ENCODE peak calls at places on chromosomes 7 and 10, in four cellular contexts. One of them, this sample, is unnamed.

GRCh38 chr10:93462881-93463280 is 19.3 kb downstream of the MYOF start:
- DNase-seq in foreskin fibroblast: peak; percentile 79
- DNase-seq in IMR-90: peak; percentile 54
- DNase-seq in OCI-LY7: peak; percentile 21
- DNase-seq in this sample: no peak

GRCh38 chr10:113616244-113617074 is 47.4 kb downstream of the NRAP start:
- DNase-seq in foreskin fibroblast: no peak
- DNase-seq in IMR-90: no peak
- DNase-seq in OCI-LY7: peak; percentile 1
- DNase-seq in this sample: no peak

GRCh38 chr7:92296898-92297435 is 51.2 kb downstream of the ANKIB1 start:
- DNase-seq in foreskin fibroblast: no peak
- DNase-seq in IMR-90: no peak
- DNase-seq in OCI-LY7: no peak
- DNase-seq in this sample: no peak

GRCh38 chr10:124300735-124301134 is 118.0 kb downstream of the OAT start:
- DNase-seq in foreskin fibroblast: no peak
- DNase-seq in IMR-90: no peak
- DNase-seq in OCI-LY7: no peak
- DNase-seq in this sample: no peak

GRCh38 chr7:150405584-150406310 is 26.6 kb downstream of the ZNF775 start:
- DNase-seq in foreskin fibroblast: peak; percentile 63
- DNase-seq in IMR-90: peak; percentile 27
- DNase-seq in OCI-LY7: peak; percentile 64
- DNase-seq in this sample: peak; percentile 16

GRCh38 chr7:121313793-121314676 is 14.8 kb upstream of the WNT16 start:
- DNase-seq in foreskin fibroblast: peak; percentile 62
- DNase-seq in IMR-90: no peak
- DNase-seq in OCI-LY7: peak; percentile 30
- DNase-seq in this sample: no peak

GRCh38 chr7:25359471-25360059 is 131.3 kb upstream of the NPVF start:
- DNase-seq in foreskin fibroblast: no peak
- DNase-seq in IMR-90: no peak
- DNase-seq in OCI-LY7: no peak
- DNase-seq in this sample: no peak

GRCh38 chr7:95434501-95435421 is at the start of gene PON2:
- DNase-seq in foreskin fibroblast: peak; percentile 94
- DNase-seq in IMR-90: peak; percentile 72
- DNase-seq in OCI-LY7: no peak
- DNase-seq in this sample: peak; percentile 15

GRCh38 chr7:135672560-135673359 is 10.4 kb downstream of the STMP1 start:
- DNase-seq in foreskin fibroblast: peak; percentile 89
- DNase-seq in IMR-90: peak; percentile 84
- DNase-seq in OCI-LY7: peak; percentile 50
- DNase-seq in this sample: peak; percentile 11

GRCh38 chr7:9307131-9307530 is 873.7 kb downstream of the NXPH1 start:
- DNase-seq in foreskin fibroblast: no peak
- DNase-seq in IMR-90: no peak
- DNase-seq in OCI-LY7: no peak
- DNase-seq in this sample: no peak

GRCh38 chr7:30136743-30137485 is 2.1 kb downstream of the MTURN start:
- DNase-seq in foreskin fibroblast: no peak
- DNase-seq in IMR-90: no peak
- DNase-seq in OCI-LY7: no peak
- DNase-seq in this sample: no peak

GRCh38 chr7:120998996-120999565 is 10.6 kb downstream of the CPED1 start:
- DNase-seq in foreskin fibroblast: no peak
- DNase-seq in IMR-90: no peak
- DNase-seq in OCI-LY7: no peak
- DNase-seq in this sample: no peak

GRCh38 chr7:18614841-18615240 is 119.3 kb downstream of the HDAC9 start:
- DNase-seq in foreskin fibroblast: no peak
- DNase-seq in IMR-90: no peak
- DNase-seq in OCI-LY7: no peak
- DNase-seq in this sample: no peak

GRCh38 chr7:112414855-112415490 is 35.3 kb upstream of the IFRD1 start:
- DNase-seq in foreskin fibroblast: peak; percentile 63
- DNase-seq in IMR-90: peak; percentile 38
- DNase-seq in OCI-LY7: peak; percentile 51
- DNase-seq in this sample: no peak

GRCh38 chr7:16062269-16062668 is 359.1 kb downstream of the CRPPA start:
- DNase-seq in foreskin fibroblast: peak; percentile 81
- DNase-seq in IMR-90: peak; percentile 75
- DNase-seq in OCI-LY7: no peak
- DNase-seq in this sample: peak; percentile 5

GRCh38 chr10:10852464-10852863 is 165.2 kb upstream of the CELF2 start:
- DNase-seq in foreskin fibroblast: peak; percentile 44
- DNase-seq in IMR-90: no peak
- DNase-seq in OCI-LY7: no peak
- DNase-seq in this sample: no peak

GRCh38 chr7:28701731-28702130 is 256.4 kb downstream of the TRIL start:
- DNase-seq in foreskin fibroblast: peak; percentile 50
- DNase-seq in IMR-90: no peak
- DNase-seq in OCI-LY7: no peak
- DNase-seq in this sample: no peak
- H3K4me3 ChIP-seq in foreskin fibroblast: no peak overlapping the region
- H3K4me3 ChIP-seq in IMR-90: no peak overlapping the region
- H3K4me3 ChIP-seq in OCI-LY7: no peak overlapping the region
- H3K4me3 ChIP-seq in this sample: no peak overlapping the region

DNA sequence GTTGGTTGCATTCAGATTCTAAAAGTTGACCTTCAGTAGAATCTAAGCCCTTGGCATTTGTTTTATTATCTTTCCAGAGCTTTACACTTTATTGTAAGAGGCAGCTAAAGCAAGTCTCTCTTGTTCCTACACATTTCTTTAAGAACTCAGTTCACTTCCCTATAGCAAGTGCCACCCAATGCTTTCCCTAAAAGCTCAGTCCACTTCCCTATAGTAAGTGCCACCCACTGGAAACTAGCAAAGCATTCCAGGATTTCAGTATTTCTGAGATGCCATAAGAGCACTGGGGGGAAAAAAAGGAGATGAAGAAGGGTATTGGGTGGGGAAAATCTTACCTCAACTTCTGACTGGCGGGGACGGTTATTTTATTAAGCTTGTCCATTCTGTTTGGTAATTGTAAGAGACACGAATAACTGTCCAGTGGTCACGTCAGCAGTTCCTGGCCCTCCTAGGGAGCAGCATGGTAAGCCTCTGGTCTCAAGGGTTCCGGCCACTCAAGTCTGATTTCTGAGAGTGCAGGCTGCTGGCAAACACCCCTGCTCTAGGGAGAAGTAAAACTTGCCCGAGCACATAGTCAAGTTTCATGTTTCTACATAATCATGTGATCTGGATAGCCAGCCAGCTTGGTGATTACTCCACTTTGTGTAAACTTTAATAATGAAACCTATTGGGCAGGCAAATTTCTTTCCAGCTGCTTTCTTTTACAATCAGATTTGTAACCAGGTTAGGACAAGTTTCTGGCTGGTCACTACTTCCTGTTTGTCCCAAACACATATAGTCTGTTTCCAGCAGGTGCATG is at the start of gene BLNK:
- DNase-seq in foreskin fibroblast: peak; percentile 12
- DNase-seq in IMR-90: peak; percentile 33
- DNase-seq in OCI-LY7: peak; percentile 89
- DNase-seq in this sample: no peak
- H3K4me3 ChIP-seq in foreskin fibroblast: no peak within 1 kb of the TSS
- H3K4me3 ChIP-seq in IMR-90: no peak within 1 kb of the TSS
- H3K4me3 ChIP-seq in OCI-LY7: peak within 1 kb of the TSS; percentile 90
- H3K4me3 ChIP-seq in this sample: no peak within 1 kb of the TSS

DNA sequence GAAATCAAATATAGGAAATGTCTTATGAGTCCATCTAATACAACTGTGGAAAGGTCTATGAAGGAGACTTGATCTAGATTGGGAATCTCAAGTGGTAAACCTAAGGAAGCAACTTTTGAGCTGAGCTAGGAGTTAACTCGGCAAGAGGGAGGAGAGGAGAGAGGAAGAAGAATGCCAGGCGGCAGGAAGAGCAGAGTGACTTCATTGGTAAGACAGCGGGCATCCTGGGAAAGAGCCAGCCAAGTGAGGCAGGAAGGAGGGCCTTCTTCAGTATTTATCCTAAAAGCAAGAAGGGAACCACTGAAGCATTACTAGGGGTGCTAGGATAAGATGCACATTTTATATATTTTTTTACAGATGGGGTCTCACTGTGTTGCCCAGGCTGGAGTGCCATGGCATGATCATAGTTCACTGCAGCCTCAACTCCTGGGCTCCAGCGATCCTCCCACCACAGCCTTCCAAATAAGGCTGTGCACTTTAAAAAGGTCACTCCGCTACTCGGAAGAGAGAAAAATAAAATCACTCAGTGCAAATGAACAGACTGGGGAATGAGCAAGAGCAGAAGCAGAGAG is 2.0 kb downstream of the BCL7B start:
- DNase-seq in foreskin fibroblast: no peak
- DNase-seq in IMR-90: no peak
- DNase-seq in OCI-LY7: no peak
- DNase-seq in this sample: no peak
- H3K4me3 ChIP-seq in foreskin fibroblast: peak overlapping the region; percentile 66
- H3K4me3 ChIP-seq in IMR-90: no peak overlapping the region
- H3K4me3 ChIP-seq in OCI-LY7: peak overlapping the region; percentile 91
- H3K4me3 ChIP-seq in this sample: no peak overlapping the region

GRCh38 chr10:21528452-21529235 is 3.2 kb upstream of the SKIDA1 start:
- DNase-seq in foreskin fibroblast: no peak
- DNase-seq in IMR-90: no peak
- DNase-seq in OCI-LY7: no peak
- DNase-seq in this sample: no peak
- H3K4me3 ChIP-seq in foreskin fibroblast: peak overlapping the region; percentile 62
- H3K4me3 ChIP-seq in IMR-90: no peak overlapping the region
- H3K4me3 ChIP-seq in OCI-LY7: no peak overlapping the region
- H3K4me3 ChIP-seq in this sample: no peak overlapping the region

GRCh38 chr7:155377837-155378579 is 79.9 kb upstream of the EN2 start:
- DNase-seq in foreskin fibroblast: peak; percentile 40
- DNase-seq in IMR-90: peak; percentile 10
- DNase-seq in OCI-LY7: no peak
- DNase-seq in this sample: no peak

GRCh38 chr7:155380221-155380861 is 77.6 kb upstream of the EN2 start:
- DNase-seq in foreskin fibroblast: peak; percentile 79
- DNase-seq in IMR-90: peak; percentile 54
- DNase-seq in OCI-LY7: peak; percentile 68
- DNase-seq in this sample: peak; percentile 50

GRCh38 chr7:155377071-155377836 is 79.6 kb downstream of the INSIG1 start:
- DNase-seq in foreskin fibroblast: no peak
- DNase-seq in IMR-90: no peak
- DNase-seq in OCI-LY7: no peak
- DNase-seq in this sample: no peak

GRCh38 chr7:155378959-155379871 is 78.7 kb upstream of the EN2 start:
- DNase-seq in foreskin fibroblast: no peak
- DNase-seq in IMR-90: no peak
- DNase-seq in OCI-LY7: no peak
- DNase-seq in this sample: no peak

DNA sequence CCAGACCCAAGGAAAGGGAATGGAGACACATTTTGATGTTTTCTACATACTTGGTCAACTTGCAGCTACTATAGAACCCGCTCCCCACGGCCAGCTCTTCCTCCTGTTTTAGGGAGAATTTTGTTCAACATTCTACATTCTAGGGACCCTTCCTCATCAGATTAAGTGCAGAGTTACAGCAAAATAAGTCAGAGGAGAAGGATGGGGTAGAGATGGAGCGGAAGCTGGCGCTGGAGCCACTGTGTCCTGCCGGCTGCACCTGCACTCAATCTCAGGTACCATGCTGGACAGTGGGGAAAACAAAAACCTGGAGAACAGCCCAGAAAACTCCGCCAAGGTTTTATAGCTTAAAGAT is 79.4 kb upstream of the EN2 start:
- DNase-seq in foreskin fibroblast: no peak
- DNase-seq in IMR-90: no peak
- DNase-seq in OCI-LY7: no peak
- DNase-seq in this sample: no peak
- H3K4me3 ChIP-seq in foreskin fibroblast: no peak overlapping the region
- H3K4me3 ChIP-seq in IMR-90: no peak overlapping the region
- H3K4me3 ChIP-seq in OCI-LY7: no peak overlapping the region
- H3K4me3 ChIP-seq in this sample: no peak overlapping the region

DNA sequence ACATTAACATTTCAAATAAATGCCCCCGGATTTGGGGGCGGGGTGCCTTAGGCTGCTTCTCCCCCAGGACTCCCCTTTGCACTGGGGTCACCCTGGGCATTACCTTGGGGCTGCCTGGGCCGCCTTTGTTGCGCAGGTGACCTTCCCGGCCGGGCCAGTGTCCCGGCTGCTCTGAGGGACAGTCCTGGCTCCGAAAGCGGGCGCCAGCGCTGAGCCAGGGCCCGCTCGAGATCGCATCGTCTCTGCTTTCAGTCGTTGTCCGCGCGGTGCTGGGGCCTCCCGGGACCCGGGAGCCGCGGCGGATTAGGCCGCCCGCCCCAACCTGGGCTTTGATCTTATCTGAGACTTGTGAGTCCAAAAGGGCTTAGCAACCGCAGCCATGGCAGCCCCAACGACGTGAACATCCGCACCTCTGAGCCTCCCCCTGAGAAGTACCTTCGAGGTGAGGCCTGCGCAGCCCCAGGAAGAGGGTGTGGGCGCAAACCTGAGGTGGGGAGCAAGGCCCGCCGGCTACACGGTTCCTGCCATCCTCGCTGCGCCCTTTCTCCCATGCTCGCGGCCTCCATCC is 14.8 kb upstream of the WAPL start:
- DNase-seq in foreskin fibroblast: no peak
- DNase-seq in IMR-90: no peak
- DNase-seq in OCI-LY7: no peak
- DNase-seq in this sample: peak; percentile 69
- H3K4me3 ChIP-seq in foreskin fibroblast: no peak overlapping the region
- H3K4me3 ChIP-seq in IMR-90: no peak overlapping the region
- H3K4me3 ChIP-seq in OCI-LY7: no peak overlapping the region
- H3K4me3 ChIP-seq in this sample: no peak overlapping the region

GRCh38 chr7:91228927-91229326 is 35.3 kb upstream of the FZD1 start:
- DNase-seq in foreskin fibroblast: peak; percentile 62
- DNase-seq in IMR-90: peak; percentile 51
- DNase-seq in OCI-LY7: no peak
- DNase-seq in this sample: no peak
- H3K4me3 ChIP-seq in foreskin fibroblast: no peak overlapping the region
- H3K4me3 ChIP-seq in IMR-90: no peak overlapping the region
- H3K4me3 ChIP-seq in OCI-LY7: no peak overlapping the region
- H3K4me3 ChIP-seq in this sample: no peak overlapping the region